ENCODE peak calls at places on chromosomes 3 and 15, in eight cellular contexts. Q is astrocyte of the cerebellum, U is A549, N is PC-3, E is GM10248, V is progenitor cell of endocrine pancreas, K is cardiac muscle cell, Z is HFFc6. F is an unnamed sample.

GRCh38 chr3:63349583-63350177 is 71.6 kb downstream of the SYNPR start:
- DNase-seq in Q (peak), U (peak), N (peak), E (peak), V (peak), K (peak), Z (peak), F (peak)

GRCh38 chr3:175608351-175608750 is 749.2 kb downstream of the NAALADL2 start:
- DNase-seq in Q (no peak), U (no peak), N (no peak), E (no peak), V (no peak), K (no peak), Z (no peak), F (no peak)

GRCh38 chr15:74291101-74292071 is 55.3 kb downstream of the CCDC33 start:
- DNase-seq in Q (peak), U (peak), N (peak), E (peak), V (peak), K (peak), Z (peak), F (peak)

GRCh38 chr3:43180027-43180426 is 74.1 kb upstream of the POMGNT2 start:
- DNase-seq in Q (no peak), U (no peak), N (peak), E (peak), V (no peak), K (peak), Z (peak), F (peak)

GRCh38 chr3:101865751-101866509 is 16.6 kb downstream of the NFKBIZ start:
- DNase-seq in Q (no peak), U (peak), N (peak), E (no peak), V (no peak), K (peak), Z (no peak), F (no peak)

GRCh38 chr15:92365079-92365478 is 28.6 kb upstream of the ST8SIA2 start:
- DNase-seq in Q (peak), U (no peak), N (no peak), E (no peak), V (no peak), K (peak), Z (peak), F (peak)

GRCh38 chr15:78739996-78740903 is 71.0 kb downstream of the ADAMTS7 start:
- DNase-seq in Q (no peak), U (no peak), N (peak), E (peak), V (no peak), K (peak), Z (peak), F (peak)

GRCh38 chr3:195040773-195041520 is 230.0 kb downstream of the XXYLT1 start:
- DNase-seq in Q (no peak), U (no peak), N (peak), E (no peak), V (no peak), K (no peak), Z (no peak), F (peak)

GRCh38 chr3:169152319-169152718 is 511.2 kb downstream of the MECOM start:
- DNase-seq in Q (no peak), U (no peak), N (no peak), E (no peak), V (no peak), K (no peak), Z (no peak), F (no peak)

GRCh38 chr3:195076981-195077610 is 193.9 kb downstream of the XXYLT1 start:
- DNase-seq in Q (no peak), U (no peak), N (no peak), E (no peak), V (no peak), K (no peak), Z (no peak), F (no peak)

GRCh38 chr3:73546961-73547360 is 77.8 kb downstream of the PDZRN3 start:
- DNase-seq in Q (peak), U (no peak), N (no peak), E (no peak), V (no peak), K (peak), Z (peak), F (peak)

GRCh38 chr15:56844463-56844862 is 74.0 kb upstream of the TCF12 start:
- DNase-seq in Q (no peak), U (no peak), N (no peak), E (no peak), V (no peak), K (no peak), Z (no peak), F (no peak)

GRCh38 chr3:14569474-14569873 is 29.3 kb upstream of the GRIP2 start:
- DNase-seq in Q (no peak), U (no peak), N (no peak), E (no peak), V (no peak), K (no peak), Z (no peak), F (no peak)

GRCh38 chr3:124429129-124429815 is 301.0 kb upstream of the UMPS start:
- DNase-seq in Q (no peak), U (peak), N (peak), E (no peak), V (no peak), K (peak), Z (peak), F (peak)

GRCh38 chr3:132596326-132596725 is 744 bp upstream of the ACKR4 start:
- DNase-seq in Q (no peak), U (no peak), N (no peak), E (no peak), V (no peak), K (no peak), Z (no peak), F (no peak)

DNA sequence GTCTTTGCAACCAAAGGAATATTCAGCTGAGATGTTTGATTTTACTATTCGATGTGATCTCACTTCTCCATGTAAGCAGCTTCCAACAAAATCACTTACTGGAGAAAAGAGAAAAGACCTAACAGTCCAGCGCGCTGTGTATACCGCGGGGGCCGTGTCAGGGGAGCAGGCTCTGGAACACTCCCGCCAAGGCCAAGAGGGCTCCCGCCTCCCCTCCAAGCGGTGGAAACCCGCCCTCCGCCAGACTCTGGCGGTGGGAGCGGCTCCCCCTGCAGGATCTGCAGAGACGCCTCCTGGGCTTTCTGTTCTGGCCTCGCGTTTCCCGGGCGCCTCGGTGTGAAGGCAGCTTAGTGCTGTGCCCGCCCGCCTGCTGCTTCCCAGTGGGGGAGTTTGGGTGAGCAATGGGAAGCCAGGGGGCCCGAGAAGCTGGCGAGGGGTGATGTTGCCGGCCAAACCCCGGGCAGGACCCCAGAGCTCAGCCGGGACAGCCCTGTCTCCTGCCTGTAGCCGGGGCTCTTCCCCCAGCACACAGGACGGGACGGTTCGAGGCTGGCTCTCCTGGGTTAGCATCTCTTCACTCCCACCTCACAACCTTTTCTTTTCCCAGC is 36.3 kb downstream of the CHST14 start:
- DNase-seq in Q (peak), U (peak), N (peak), E (peak), V (peak), K (peak), Z (peak), F (peak)
- TF ChIP-seq CTCF in Q (peak), U (peak), N (peak), E (peak), V (peak), K (peak), Z (peak), F (peak)

DNA sequence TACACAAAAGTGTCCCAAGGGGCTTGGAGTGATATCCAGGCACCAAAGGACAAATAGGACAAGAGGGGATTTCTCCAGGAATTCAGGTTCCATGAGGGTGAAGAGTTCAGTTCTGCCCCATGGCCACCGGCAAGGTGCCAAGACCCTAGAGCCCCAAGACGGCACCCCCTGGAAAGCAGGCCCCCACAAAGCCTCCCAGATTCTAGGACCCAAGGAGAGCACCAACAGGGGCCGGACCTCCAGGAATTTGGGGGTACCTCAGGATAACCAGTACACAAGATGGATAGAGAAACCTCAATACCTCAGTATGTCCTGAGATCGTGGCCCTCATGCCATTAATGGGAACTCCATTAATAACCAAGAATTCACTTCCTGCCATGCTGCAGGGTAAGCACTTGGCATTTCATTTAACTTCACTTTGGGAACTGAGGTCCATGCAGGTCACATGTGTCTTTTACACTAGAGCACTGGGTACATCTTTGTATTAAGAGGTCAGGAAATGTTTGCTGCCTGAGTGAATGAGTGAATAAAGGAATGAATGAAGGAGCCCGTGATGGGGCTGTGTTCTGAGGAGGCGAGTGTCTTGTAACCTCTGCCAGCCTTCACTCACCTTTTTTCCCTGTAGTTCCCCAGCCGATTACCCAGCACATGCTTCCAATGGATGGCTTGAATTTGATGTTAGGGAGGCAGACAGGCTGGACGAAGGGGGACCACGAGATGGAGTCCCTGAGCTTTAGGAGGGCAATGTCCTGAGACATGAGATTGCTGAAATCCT is 15.5 kb upstream of the PRSS50 start:
- DNase-seq in Q (no peak), U (no peak), N (peak), E (no peak), V (no peak), K (peak), Z (no peak), F (peak)
- TF ChIP-seq CTCF in Q (no peak), U (no peak), N (no peak), E (no peak), V (no peak), K (peak), Z (peak), F (no peak)

DNA sequence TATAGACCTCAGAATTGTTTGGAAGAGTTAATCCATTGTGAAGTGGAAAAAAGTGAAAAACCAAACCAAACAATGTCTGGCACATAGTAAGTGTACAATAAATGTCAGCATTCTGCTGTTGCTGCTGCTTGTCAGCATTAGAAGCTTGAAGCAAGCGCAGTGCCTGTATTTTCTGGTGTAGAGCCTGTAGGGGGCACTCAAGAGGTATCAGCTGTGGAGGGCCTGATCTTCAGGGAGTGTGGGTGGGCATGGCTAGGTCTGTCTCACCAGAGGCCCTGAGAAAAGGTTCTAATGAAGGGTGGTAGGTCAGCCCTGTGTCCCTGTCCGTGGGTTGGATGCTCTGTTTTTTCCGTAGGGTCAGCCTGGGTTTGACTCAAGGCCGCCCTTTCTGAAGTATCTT is 3.6 kb downstream of the ADAMTSL3 start:
- DNase-seq in Q (no peak), U (no peak), N (peak), E (no peak), V (no peak), K (no peak), Z (no peak), F (no peak)
- TF ChIP-seq CTCF in Q (no peak), U (peak), N (peak), E (peak), V (peak), K (peak), Z (no peak), F (no peak)

GRCh38 chr3:120555661-120556509 is 40.3 kb upstream of the NDUFB4 start:
- DNase-seq in Q (no peak), U (no peak), N (no peak), E (no peak), V (no peak), K (peak), Z (no peak), F (no peak)
- TF ChIP-seq CTCF in Q (no peak), U (no peak), N (no peak), E (no peak), V (no peak), K (no peak), Z (no peak), F (no peak)

DNA sequence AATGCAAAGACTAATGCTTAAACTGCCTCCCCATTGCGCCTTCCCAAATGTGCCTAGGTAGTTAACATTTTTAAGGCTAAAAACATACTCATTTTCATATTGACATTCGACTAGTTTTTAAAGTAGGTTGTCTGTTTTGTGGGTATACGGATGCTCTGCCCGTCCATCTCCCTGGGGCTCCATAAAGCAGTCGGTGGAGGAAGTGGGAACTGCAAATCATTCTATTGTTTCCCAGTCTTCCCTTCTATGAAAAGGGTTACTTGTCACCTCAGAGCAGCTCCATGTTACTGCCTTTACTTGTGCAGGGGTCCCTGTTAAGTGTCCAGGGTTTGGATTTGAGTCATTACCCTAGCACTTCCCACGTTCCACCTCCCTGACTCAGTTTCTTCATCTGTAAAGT is 10.9 kb downstream of the CHCHD6 start:
- DNase-seq in Q (no peak), U (no peak), N (no peak), E (no peak), V (no peak), K (no peak), Z (no peak), F (no peak)
- TF ChIP-seq CTCF in Q (no peak), U (no peak), N (no peak), E (no peak), V (no peak), K (no peak), Z (peak), F (no peak)